ENCODE peak calls at places on chromosomes 7 and 10, in eight cellular contexts. Q is NT2/D1; K is HEK293T; F is stimulated activated naive CD4-positive, alpha-beta T cell; T is Kasumi-1; H is prostate gland; R is stimulated activated CD8-positive, alpha-beta memory T cell treated with anti-CD3 and anti-CD28 coated beads, Interleukin-7, amount 100 ng/mL, for 24 hours; J is NCI-H1417. V is an unnamed sample.
A peak's percentile ranks its signal among the peaks of the same experiment; 100 is the strongest.

GRCh38 chr7:143467724-143468123 is 9.9 kb upstream of the TAS2R41 start:
- DNase-seq in F (no peak), R (no peak), J (no peak), Q (no peak), T (no peak), K (no peak), H (no peak), V (peak; percentile 40)

GRCh38 chr7:18564779-18565178 is 69.2 kb downstream of the HDAC9 start:
- DNase-seq in J (no peak), T (no peak), R (no peak), Q (no peak), F (no peak), H (no peak), K (no peak), V (no peak)

GRCh38 chr7:70183278-70183677 is 585.0 kb downstream of the AUTS2 start:
- DNase-seq in J (peak; percentile 85), K (peak; percentile 48), T (no peak), F (no peak), H (no peak), R (no peak), Q (peak; percentile 18), V (no peak)

GRCh38 chr10:70918851-70919530 is 30.6 kb upstream of the PCBD1 start:
- DNase-seq in H (no peak), J (peak; percentile 41), K (no peak), Q (no peak), T (no peak), F (no peak), R (no peak), V (no peak)

GRCh38 chr7:95558866-95559265 is 37.5 kb downstream of the PDK4 start:
- DNase-seq in H (no peak), R (no peak), T (no peak), F (no peak), K (no peak), J (no peak), Q (no peak), V (no peak)

GRCh38 chr7:123787227-123788007 is 38.6 kb upstream of the WASL start:
- DNase-seq in T (no peak), R (no peak), F (no peak), K (no peak), J (no peak), Q (no peak), H (no peak), V (no peak)

GRCh38 chr7:18087687-18088078 is 60.0 kb upstream of the PRPS1L1 start:
- DNase-seq in T (no peak), K (peak; percentile 10), Q (no peak), J (peak; percentile 31), H (no peak), F (no peak), R (no peak), V (no peak)

GRCh38 chr7:55343860-55344606 is 21.1 kb upstream of the LANCL2 start:
- DNase-seq in J (no peak), T (no peak), H (no peak), F (no peak), Q (no peak), R (no peak), K (no peak), V (no peak)